ENCODE peak calls at places on chromosomes 5 and 9, in six cellular contexts. One of them, this sample, is unnamed. For H3K9me3, the result is how much of the 10 kb centered on the place peaks cover.

GRCh38 chr5:50665091-50665490 is 1.3 kb upstream of the PARP8 start:
- DNase-seq in upper lobe of right lung: no peak
- DNase-seq in prostate gland: no peak
- DNase-seq in spleen: no peak
- DNase-seq in mammary epithelial cell: no peak
- DNase-seq in hepatocyte: no peak
- DNase-seq in this sample: peak

GRCh38 chr5:157917909-157918809 is 59.2 kb upstream of the CLINT1 start:
- DNase-seq in hepatocyte: peak
- DNase-seq in mammary epithelial cell: peak
- DNase-seq in spleen: peak
- DNase-seq in prostate gland: peak
- DNase-seq in upper lobe of right lung: peak
- DNase-seq in this sample: peak

GRCh38 chr5:1702318-1702717 is 97.3 kb downstream of the MRPL36 start:
- DNase-seq in hepatocyte: no peak
- DNase-seq in mammary epithelial cell: no peak
- DNase-seq in spleen: no peak
- DNase-seq in upper lobe of right lung: no peak
- DNase-seq in prostate gland: no peak
- DNase-seq in this sample: no peak

GRCh38 chr5:122153230-122153629 is 23.9 kb downstream of the ZNF474 start:
- DNase-seq in hepatocyte: no peak
- DNase-seq in mammary epithelial cell: peak
- DNase-seq in prostate gland: no peak
- DNase-seq in spleen: no peak
- DNase-seq in upper lobe of right lung: no peak
- DNase-seq in this sample: no peak

GRCh38 chr9:88173378-88173999 is 35.2 kb upstream of the SPATA31C2 start:
- DNase-seq in mammary epithelial cell: peak
- DNase-seq in hepatocyte: peak
- DNase-seq in prostate gland: no peak
- DNase-seq in upper lobe of right lung: no peak
- DNase-seq in spleen: no peak
- DNase-seq in this sample: peak

GRCh38 chr5:134519989-134520388 is 5.5 kb upstream of the JADE2 start:
- DNase-seq in spleen: no peak
- DNase-seq in upper lobe of right lung: no peak
- DNase-seq in mammary epithelial cell: no peak
- DNase-seq in hepatocyte: no peak
- DNase-seq in prostate gland: no peak
- DNase-seq in this sample: peak

GRCh38 chr5:95609711-95610110 is 10.2 kb upstream of the GPR150 start:
- DNase-seq in upper lobe of right lung: no peak
- DNase-seq in mammary epithelial cell: no peak
- DNase-seq in spleen: no peak
- DNase-seq in hepatocyte: no peak
- DNase-seq in prostate gland: no peak
- DNase-seq in this sample: no peak

GRCh38 chr9:108478431-108478837 is 377.4 kb downstream of the ACTL7B start:
- DNase-seq in mammary epithelial cell: peak
- DNase-seq in hepatocyte: peak
- DNase-seq in prostate gland: no peak
- DNase-seq in spleen: no peak
- DNase-seq in upper lobe of right lung: no peak
- DNase-seq in this sample: no peak

GRCh38 chr5:158987231-158987630 is 112.5 kb downstream of the EBF1 start:
- DNase-seq in hepatocyte: no peak
- DNase-seq in mammary epithelial cell: no peak
- DNase-seq in prostate gland: no peak
- DNase-seq in upper lobe of right lung: no peak
- DNase-seq in spleen: no peak
- DNase-seq in this sample: no peak

GRCh38 chr5:112419050-112419595 is at the start of gene EPB41L4A:
- DNase-seq in prostate gland: peak
- DNase-seq in upper lobe of right lung: peak
- DNase-seq in hepatocyte: peak
- DNase-seq in mammary epithelial cell: peak
- DNase-seq in spleen: peak
- DNase-seq in this sample: peak

GRCh38 chr9:117073071-117073470 is 341.8 kb downstream of the ASTN2 start:
- DNase-seq in upper lobe of right lung: no peak
- DNase-seq in prostate gland: no peak
- DNase-seq in mammary epithelial cell: no peak
- DNase-seq in hepatocyte: no peak
- DNase-seq in spleen: no peak
- DNase-seq in this sample: no peak

GRCh38 chr5:180126716-180127681 is 55.4 kb upstream of the RNF130 start:
- DNase-seq in spleen: peak
- DNase-seq in hepatocyte: peak
- DNase-seq in upper lobe of right lung: peak
- DNase-seq in prostate gland: no peak
- DNase-seq in mammary epithelial cell: no peak
- DNase-seq in this sample: no peak

GRCh38 chr5:160272889-160273288 is 39.5 kb downstream of the CCNJL start:
- DNase-seq in prostate gland: no peak
- DNase-seq in spleen: no peak
- DNase-seq in hepatocyte: no peak
- DNase-seq in mammary epithelial cell: no peak
- DNase-seq in upper lobe of right lung: no peak
- DNase-seq in this sample: no peak

GRCh38 chr5:142674438-142675210 is 11.3 kb downstream of the FGF1 start:
- DNase-seq in spleen: no peak
- DNase-seq in mammary epithelial cell: peak
- DNase-seq in prostate gland: no peak
- DNase-seq in hepatocyte: no peak
- DNase-seq in upper lobe of right lung: no peak
- DNase-seq in this sample: no peak

GRCh38 chr9:136808781-136809158 is 1.0 kb downstream of the RABL6 start:
- DNase-seq in spleen: no peak
- DNase-seq in prostate gland: no peak
- DNase-seq in hepatocyte: no peak
- DNase-seq in upper lobe of right lung: no peak
- DNase-seq in mammary epithelial cell: no peak
- DNase-seq in this sample: peak

GRCh38 chr5:78604693-78605092 is 43.9 kb downstream of the LHFPL2 start:
- DNase-seq in upper lobe of right lung: no peak
- DNase-seq in hepatocyte: no peak
- DNase-seq in spleen: no peak
- DNase-seq in prostate gland: no peak
- DNase-seq in mammary epithelial cell: no peak
- DNase-seq in this sample: peak

GRCh38 chr5:41363343-41363986 is 146.9 kb downstream of the PLCXD3 start:
- DNase-seq in spleen: no peak
- DNase-seq in hepatocyte: no peak
- DNase-seq in mammary epithelial cell: no peak
- DNase-seq in upper lobe of right lung: no peak
- DNase-seq in prostate gland: no peak
- DNase-seq in this sample: no peak

GRCh38 chr9:78196258-78196657 is 39.6 kb upstream of the CEP78 start:
- DNase-seq in spleen: no peak
- DNase-seq in upper lobe of right lung: no peak
- DNase-seq in prostate gland: no peak
- DNase-seq in mammary epithelial cell: no peak
- DNase-seq in hepatocyte: no peak
- DNase-seq in this sample: no peak

GRCh38 chr5:77204967-77205366 is 5.5 kb upstream of the PDE8B start:
- DNase-seq in upper lobe of right lung: no peak
- DNase-seq in hepatocyte: no peak
- DNase-seq in spleen: no peak
- DNase-seq in prostate gland: peak
- DNase-seq in mammary epithelial cell: no peak
- DNase-seq in this sample: peak

GRCh38 chr9:98285446-98285845 is 30.0 kb upstream of the TBC1D2 start:
- DNase-seq in prostate gland: no peak
- DNase-seq in mammary epithelial cell: no peak
- DNase-seq in upper lobe of right lung: no peak
- DNase-seq in spleen: no peak
- DNase-seq in hepatocyte: no peak
- DNase-seq in this sample: no peak

GRCh38 chr9:90870646-90871326 is 69.2 kb downstream of the SYK start:
- DNase-seq in upper lobe of right lung: no peak
- DNase-seq in spleen: no peak
- DNase-seq in mammary epithelial cell: peak
- DNase-seq in prostate gland: no peak
- DNase-seq in hepatocyte: peak
- DNase-seq in this sample: peak

GRCh38 chr5:138824924-138825863 is 49.9 kb downstream of the LRRTM2 start:
- DNase-seq in hepatocyte: peak
- DNase-seq in prostate gland: no peak
- DNase-seq in spleen: no peak
- DNase-seq in upper lobe of right lung: no peak
- DNase-seq in mammary epithelial cell: no peak
- DNase-seq in this sample: no peak

GRCh38 chr5:160262151-160262550 is 32.8 kb downstream of the FABP6 start:
- DNase-seq in hepatocyte: peak
- DNase-seq in upper lobe of right lung: peak
- DNase-seq in mammary epithelial cell: no peak
- DNase-seq in prostate gland: no peak
- DNase-seq in spleen: peak
- DNase-seq in this sample: peak

GRCh38 chr5:37112383-37112991 is 136.7 kb downstream of the CPLANE1 start:
- DNase-seq in mammary epithelial cell: no peak
- DNase-seq in upper lobe of right lung: no peak
- DNase-seq in prostate gland: no peak
- DNase-seq in hepatocyte: no peak
- DNase-seq in spleen: no peak
- DNase-seq in this sample: no peak

GRCh38 chr5:74017112-74017511 is 391.1 kb downstream of the ARHGEF28 start:
- DNase-seq in upper lobe of right lung: no peak
- DNase-seq in prostate gland: peak
- DNase-seq in spleen: no peak
- DNase-seq in mammary epithelial cell: peak
- DNase-seq in hepatocyte: peak
- DNase-seq in this sample: peak

GRCh38 chr9:137986268-137987099 is 108.9 kb downstream of the CACNA1B start:
- DNase-seq in hepatocyte: peak
- DNase-seq in prostate gland: no peak
- DNase-seq in mammary epithelial cell: no peak
- DNase-seq in spleen: peak
- DNase-seq in upper lobe of right lung: peak
- DNase-seq in this sample: no peak

GRCh38 chr9:137989156-137989555 is 111.6 kb downstream of the CACNA1B start:
- DNase-seq in spleen: no peak
- DNase-seq in hepatocyte: no peak
- DNase-seq in upper lobe of right lung: no peak
- DNase-seq in mammary epithelial cell: no peak
- DNase-seq in prostate gland: no peak
- DNase-seq in this sample: no peak

GRCh38 chr9:137988701-137989100 is 111.1 kb downstream of the CACNA1B start:
- DNase-seq in hepatocyte: no peak
- DNase-seq in mammary epithelial cell: no peak
- DNase-seq in upper lobe of right lung: no peak
- DNase-seq in prostate gland: no peak
- DNase-seq in spleen: peak
- DNase-seq in this sample: no peak

GRCh38 chr9:137988051-137988450 is 110.5 kb downstream of the CACNA1B start:
- DNase-seq in hepatocyte: peak
- DNase-seq in prostate gland: no peak
- DNase-seq in mammary epithelial cell: no peak
- DNase-seq in spleen: peak
- DNase-seq in upper lobe of right lung: no peak
- DNase-seq in this sample: no peak

GRCh38 chr9:137987244-137988030 is 109.9 kb downstream of the CACNA1B start:
- DNase-seq in upper lobe of right lung: no peak
- DNase-seq in prostate gland: no peak
- DNase-seq in spleen: no peak
- DNase-seq in hepatocyte: peak
- DNase-seq in mammary epithelial cell: no peak
- DNase-seq in this sample: no peak
- H3K9me3 ChIP-seq in upper lobe of right lung: under half
- H3K9me3 ChIP-seq in prostate gland: under half
- H3K9me3 ChIP-seq in spleen: under half
- H3K9me3 ChIP-seq in hepatocyte: under half
- H3K9me3 ChIP-seq in mammary epithelial cell: under half
- H3K9me3 ChIP-seq in this sample: under half

GRCh38 chr9:40927260-40927631 is 201.2 kb downstream of the FOXD4L6 start:
- DNase-seq in upper lobe of right lung: no peak
- DNase-seq in mammary epithelial cell: no peak
- DNase-seq in prostate gland: no peak
- DNase-seq in hepatocyte: no peak
- DNase-seq in spleen: no peak
- DNase-seq in this sample: no peak
- H3K9me3 ChIP-seq in upper lobe of right lung: half or more
- H3K9me3 ChIP-seq in mammary epithelial cell: under half
- H3K9me3 ChIP-seq in prostate gland: under half
- H3K9me3 ChIP-seq in hepatocyte: half or more
- H3K9me3 ChIP-seq in spleen: half or more
- H3K9me3 ChIP-seq in this sample: under half

DNA sequence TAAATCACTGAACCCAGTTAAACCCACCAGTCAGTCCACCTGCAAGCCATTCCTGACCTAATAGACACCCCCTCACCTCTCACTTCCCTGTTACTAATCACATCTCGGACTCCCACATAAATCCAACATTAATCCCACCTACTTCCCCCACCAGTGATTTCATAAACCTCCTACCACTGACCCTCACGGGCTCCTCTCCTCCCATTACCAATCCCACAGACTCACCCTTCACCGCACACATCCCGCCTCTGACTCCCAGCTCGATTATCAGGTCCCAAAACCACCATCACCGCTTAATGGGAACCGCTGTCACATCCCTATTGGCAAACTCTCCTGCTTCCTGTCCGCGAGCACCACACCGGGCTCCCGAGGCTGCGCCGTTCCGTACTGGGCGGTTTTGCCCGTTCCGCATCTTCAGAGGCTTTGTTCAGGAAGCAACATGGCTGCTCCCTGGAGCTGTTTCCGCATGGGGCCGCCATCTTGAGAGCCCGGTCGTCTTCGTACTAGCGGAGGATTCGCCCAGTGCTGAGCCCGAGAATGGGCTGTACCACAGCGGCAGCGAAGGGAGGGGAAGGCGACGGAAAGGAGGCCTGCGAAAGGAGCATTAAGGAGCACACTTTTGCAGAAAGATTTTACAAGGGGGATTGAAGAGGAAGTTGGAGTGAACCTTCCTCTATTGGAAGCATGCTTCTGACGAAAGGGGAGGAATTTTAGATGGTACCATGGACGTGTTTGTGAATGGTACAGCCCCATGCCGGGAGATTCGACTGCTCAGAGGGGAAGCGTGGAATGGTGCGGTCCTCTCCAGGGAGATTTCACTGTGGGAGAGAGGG is at the start of gene ZNF300:
- DNase-seq in prostate gland: peak
- DNase-seq in mammary epithelial cell: peak
- DNase-seq in spleen: peak
- DNase-seq in hepatocyte: peak
- DNase-seq in upper lobe of right lung: peak
- DNase-seq in this sample: peak
- H3K9me3 ChIP-seq in prostate gland: under half
- H3K9me3 ChIP-seq in mammary epithelial cell: under half
- H3K9me3 ChIP-seq in spleen: half or more
- H3K9me3 ChIP-seq in hepatocyte: under half
- H3K9me3 ChIP-seq in upper lobe of right lung: under half
- H3K9me3 ChIP-seq in this sample: under half

GRCh38 chr5:25744908-25745307 is 1100.1 kb upstream of the CDH10 start:
- DNase-seq in mammary epithelial cell: no peak
- DNase-seq in spleen: no peak
- DNase-seq in upper lobe of right lung: no peak
- DNase-seq in prostate gland: no peak
- DNase-seq in hepatocyte: no peak
- DNase-seq in this sample: no peak
- H3K9me3 ChIP-seq in mammary epithelial cell: under half
- H3K9me3 ChIP-seq in spleen: under half
- H3K9me3 ChIP-seq in upper lobe of right lung: under half
- H3K9me3 ChIP-seq in prostate gland: under half
- H3K9me3 ChIP-seq in hepatocyte: under half
- H3K9me3 ChIP-seq in this sample: under half

GRCh38 chr5:27472000-27472763 is 433.8 kb upstream of the CDH9 start:
- DNase-seq in mammary epithelial cell: peak
- DNase-seq in prostate gland: no peak
- DNase-seq in spleen: no peak
- DNase-seq in upper lobe of right lung: no peak
- DNase-seq in hepatocyte: peak
- DNase-seq in this sample: no peak
- H3K9me3 ChIP-seq in mammary epithelial cell: under half
- H3K9me3 ChIP-seq in prostate gland: under half
- H3K9me3 ChIP-seq in spleen: under half
- H3K9me3 ChIP-seq in upper lobe of right lung: under half
- H3K9me3 ChIP-seq in hepatocyte: under half
- H3K9me3 ChIP-seq in this sample: under half